ENCODE peak calls at places on chromosomes 2 and 18, in six cellular contexts. P is heart left ventricle, K is astrocyte, Y is esophagus squamous epithelium, Q is psoas muscle, W is tibial artery. G is an unnamed sample.

GRCh38 chr2:11263177-11263576 is 81.3 kb downstream of the ROCK2 start:
- DNase-seq in P (no peak), K (no peak), Y (no peak), Q (no peak), W (no peak), G (no peak)

GRCh38 chr2:13050764-13051163 is 334.0 kb downstream of the TRIB2 start:
- DNase-seq in P (no peak), K (no peak), Y (no peak), Q (no peak), W (no peak), G (no peak)

GRCh38 chr18:43863180-43863579 is 585.9 kb upstream of the SYT4 start:
- DNase-seq in P (no peak), K (no peak), Y (no peak), Q (no peak), W (no peak), G (no peak)

GRCh38 chr18:22124970-22125369 is 44.4 kb upstream of the GATA6 start:
- DNase-seq in P (no peak), K (no peak), Y (no peak), Q (no peak), W (no peak), G (no peak)

GRCh38 chr18:63317982-63318881 is 1.3 kb downstream of the BCL2 start:
- DNase-seq in P (peak; percentile 82), K (no peak), Y (peak; percentile 8), Q (peak; percentile 88), W (peak; percentile 88), G (peak; percentile 61)

GRCh38 chr2:23940976-23941605 is 828 bp downstream of the UBXN2A start:
- DNase-seq in P (no peak), K (peak; percentile 44), Y (no peak), Q (no peak), W (no peak), G (no peak)

GRCh38 chr2:164335947-164336346 is 285.3 kb downstream of the GRB14 start:
- DNase-seq in P (no peak), K (no peak), Y (no peak), Q (no peak), W (no peak), G (peak; percentile 30)

GRCh38 chr2:1736045-1736444 is 8.3 kb downstream of the PXDN start:
- DNase-seq in P (no peak), K (peak; percentile 84), Y (no peak), Q (no peak), W (no peak), G (no peak)

GRCh38 chr2:188978291-188979081 is 4.3 kb downstream of the COL3A1 start:
- DNase-seq in P (no peak), K (peak; percentile 96), Y (no peak), Q (no peak), W (no peak), G (no peak)

GRCh38 chr18:45566025-45566740 is 49.1 kb upstream of the SLC14A2 start:
- DNase-seq in P (no peak), K (peak; percentile 97), Y (no peak), Q (no peak), W (peak; percentile 74), G (no peak)

GRCh38 chr2:46364797-46365457 is 67.7 kb downstream of the EPAS1 start:
- DNase-seq in P (no peak), K (peak; percentile 43), Y (no peak), Q (no peak), W (no peak), G (no peak)

GRCh38 chr18:42525905-42526304 is 570.9 kb downstream of the PIK3C3 start:
- DNase-seq in P (no peak), K (no peak), Y (no peak), Q (no peak), W (no peak), G (no peak)

GRCh38 chr2:161426788-161427412 is 10.8 kb downstream of the TBR1 start:
- DNase-seq in P (no peak), K (no peak), Y (no peak), Q (no peak), W (no peak), G (no peak)

GRCh38 chr2:8684421-8684884 is 2.6 kb downstream of the ID2 start:
- DNase-seq in P (no peak), K (peak; percentile 37), Y (no peak), Q (no peak), W (no peak), G (no peak)

GRCh38 chr18:58135170-58135569 is 91.1 kb downstream of the NEDD4L start:
- DNase-seq in P (no peak), K (peak; percentile 94), Y (no peak), Q (no peak), W (no peak), G (peak; percentile 18)

GRCh38 chr2:98875746-98876145 is 60.3 kb downstream of the CRACDL start:
- DNase-seq in P (no peak), K (no peak), Y (no peak), Q (no peak), W (no peak), G (no peak)

GRCh38 chr2:236782938-236783337 is 213.3 kb downstream of the ACKR3 start:
- DNase-seq in P (no peak), K (no peak), Y (no peak), Q (no peak), W (no peak), G (no peak)

GRCh38 chr2:15569658-15570615 is 8.8 kb upstream of the NBAS start:
- DNase-seq in P (no peak), K (no peak), Y (no peak), Q (no peak), W (no peak), G (no peak)

GRCh38 chr2:120231564-120231973 is 8.4 kb upstream of the TMEM185B start:
- DNase-seq in P (no peak), K (no peak), Y (no peak), Q (peak; percentile 23), W (peak; percentile 41), G (no peak)

GRCh38 chr2:227479865-227480475 is 8.0 kb downstream of the AGFG1 start:
- DNase-seq in P (no peak), K (no peak), Y (no peak), Q (no peak), W (no peak), G (no peak)

GRCh38 chr2:27980242-27980641 is 89.7 kb downstream of the BABAM2 start:
- DNase-seq in P (no peak), K (no peak), Y (no peak), Q (no peak), W (no peak), G (no peak)

GRCh38 chr18:58313491-58314032 is 269.5 kb downstream of the NEDD4L start:
- DNase-seq in P (no peak), K (no peak), Y (no peak), Q (no peak), W (no peak), G (peak; percentile 61)

GRCh38 chr2:54522624-54523281 is 66.6 kb downstream of the SPTBN1 start:
- DNase-seq in P (no peak), K (no peak), Y (no peak), Q (no peak), W (no peak), G (peak; percentile 66)

GRCh38 chr18:32048507-32049091 is 30.0 kb downstream of the RNF125 start:
- DNase-seq in P (no peak), K (no peak), Y (no peak), Q (peak; percentile 53), W (no peak), G (peak; percentile 67)

DNA sequence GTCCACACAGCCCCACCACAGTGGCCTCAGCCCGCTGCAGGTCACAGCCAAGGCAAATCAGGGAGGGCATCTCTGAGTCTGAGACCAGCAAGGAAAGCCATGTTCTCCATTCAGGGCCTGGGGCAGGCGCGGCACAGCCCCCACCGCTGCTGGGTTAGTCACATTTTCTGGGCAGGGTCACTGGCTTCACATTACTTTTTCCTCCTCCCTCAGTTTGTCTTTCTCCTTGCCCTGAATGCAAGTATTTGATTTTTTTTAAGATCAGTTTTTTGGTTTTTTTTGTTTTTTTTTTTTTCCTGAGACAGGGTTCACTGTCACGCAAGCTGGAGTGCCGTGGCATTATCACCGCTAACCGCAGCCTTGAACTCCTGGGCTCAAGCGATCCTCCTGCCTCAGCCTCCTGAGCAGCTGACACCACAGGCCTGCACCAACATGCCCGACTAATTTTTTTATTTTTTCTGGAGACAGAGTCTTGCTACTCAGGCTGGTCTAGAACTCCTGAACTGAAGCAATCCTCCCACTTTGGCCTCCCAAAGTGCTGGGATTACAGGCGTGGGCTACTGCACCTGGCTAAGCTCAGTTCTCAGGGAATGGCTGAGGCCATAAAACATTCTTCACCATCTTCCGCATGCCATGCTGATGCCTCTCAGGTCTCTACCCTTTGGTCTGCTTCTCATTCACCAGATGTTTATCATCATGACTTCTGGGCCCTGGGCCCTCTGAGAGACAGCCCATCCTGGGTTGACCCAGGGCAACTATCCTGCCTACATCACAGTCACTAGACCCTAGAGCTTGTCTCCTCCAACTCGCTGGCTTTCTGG is 628 bp upstream of the CAPG start:
- DNase-seq in P (peak; percentile 4), K (no peak), Y (no peak), Q (no peak), W (no peak), G (no peak)
- H3K4me1 ChIP-seq in P (no peaks in the 10 kb centered on the region), K (peaks cover 16% of the 10 kb centered on the region), Y (peaks cover 49% of the 10 kb centered on the region), Q (no peaks in the 10 kb centered on the region), W (peaks cover 28% of the 10 kb centered on the region), G (peaks cover 41% of the 10 kb centered on the region)

DNA sequence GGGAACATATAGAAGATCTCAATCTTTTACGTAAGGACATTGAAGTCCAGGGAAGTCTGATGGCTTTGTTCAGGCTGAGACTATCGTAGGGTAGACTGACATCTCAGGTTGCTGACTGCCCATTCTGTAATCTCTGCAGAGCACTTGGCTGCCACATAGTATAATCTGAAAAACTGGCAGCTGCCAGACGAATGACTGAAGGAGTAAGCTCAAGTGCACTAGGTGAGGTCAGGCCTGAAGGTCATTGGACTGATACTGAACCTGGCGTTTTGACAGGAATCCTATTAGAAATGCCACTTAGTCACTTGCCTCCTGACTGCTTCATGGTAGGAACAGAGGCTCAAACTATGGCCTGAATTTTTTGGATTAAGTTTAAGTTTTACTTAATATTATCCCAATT is 23.5 kb downstream of the GPD2 start:
- DNase-seq in P (no peak), K (no peak), Y (no peak), Q (no peak), W (no peak), G (no peak)
- H3K4me1 ChIP-seq in P (no peaks in the 10 kb centered on the region), K (peaks cover 25% of the 10 kb centered on the region), Y (peaks cover 16% of the 10 kb centered on the region), Q (peaks cover 33% of the 10 kb centered on the region), W (no peaks in the 10 kb centered on the region), G (peaks cover 20% of the 10 kb centered on the region)

DNA sequence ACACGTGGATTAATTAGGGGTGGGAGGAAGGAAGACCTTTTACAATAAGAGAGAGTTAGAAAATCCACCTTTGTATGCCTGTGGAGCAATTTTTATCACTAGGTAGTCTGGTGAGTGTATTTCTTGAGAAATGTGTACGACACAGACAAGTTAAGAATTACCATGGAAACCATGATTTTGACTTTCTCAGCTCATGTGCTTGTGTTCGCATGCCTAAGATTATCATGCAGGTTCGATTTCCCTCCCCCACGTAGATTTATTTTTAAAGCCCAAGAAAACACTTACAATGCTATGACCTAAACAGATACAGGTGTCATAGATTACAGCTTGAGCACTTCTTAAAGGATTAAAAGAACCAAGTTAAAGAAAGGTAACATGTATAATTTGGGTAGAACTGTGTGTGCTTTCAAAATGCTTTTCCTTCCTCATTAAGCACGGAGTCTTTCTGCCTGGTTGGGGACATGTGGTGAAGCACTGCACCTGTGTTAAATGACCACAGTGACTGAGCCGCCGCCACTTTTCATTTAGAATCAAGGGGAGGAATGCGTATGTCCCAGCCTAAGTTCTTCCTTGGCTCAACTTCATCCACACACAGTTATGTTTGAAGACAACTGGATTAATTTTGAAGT is 16.6 kb downstream of the SERTAD2 start:
- DNase-seq in P (no peak), K (no peak), Y (no peak), Q (no peak), W (no peak), G (no peak)
- H3K4me1 ChIP-seq in P (no peaks in the 10 kb centered on the region), K (peaks cover 4% of the 10 kb centered on the region), Y (peaks cover 40% of the 10 kb centered on the region), Q (peaks cover 44% of the 10 kb centered on the region), W (peaks cover 7% of the 10 kb centered on the region), G (peaks cover 33% of the 10 kb centered on the region)

GRCh38 chr18:53534203-53534602 is 690.3 kb downstream of the MBD2 start:
- DNase-seq in P (no peak), K (no peak), Y (no peak), Q (no peak), W (no peak), G (no peak)

GRCh38 chr18:53534695-53535094 is 689.8 kb downstream of the MBD2 start:
- DNase-seq in P (no peak), K (no peak), Y (no peak), Q (no peak), W (no peak), G (peak; percentile 37)
- H3K4me1 ChIP-seq in P (no peaks in the 10 kb centered on the region), K (no peaks in the 10 kb centered on the region), Y (no peaks in the 10 kb centered on the region), Q (no peaks in the 10 kb centered on the region), W (no peaks in the 10 kb centered on the region), G (no peaks in the 10 kb centered on the region)